ENCODE peak calls at places on chromosomes 3 and 15, in four cellular contexts. U, I, B and L are unnamed samples.

GRCh38 chr3:78728406-78729145 is 1039.2 kb downstream of the ROBO1 start:
- DNase-seq in B (peak), U (no peak), I (peak), L (peak)

GRCh38 chr3:142007710-142008399 is 131.4 kb downstream of the ATP1B3 start:
- DNase-seq in B (no peak), U (no peak), I (no peak), L (no peak)

GRCh38 chr3:156059950-156060501 is 60.4 kb upstream of the KCNAB1 start:
- DNase-seq in I (no peak), B (no peak), U (no peak), L (no peak)

GRCh38 chr3:184642623-184643308 is 69.1 kb downstream of the MAGEF1 start:
- DNase-seq in U (no peak), B (peak), I (no peak), L (no peak)

GRCh38 chr15:50907866-50908208 is 646 bp upstream of the AP4E1 start:
- DNase-seq in B (no peak), I (peak), U (no peak), L (peak)

GRCh38 chr3:34895841-34896240 is 743.5 kb upstream of the ARPP21 start:
- DNase-seq in I (no peak), B (no peak), U (no peak), L (no peak)

GRCh38 chr3:33919312-33919711 is 120.9 kb downstream of the PDCD6IP start:
- DNase-seq in I (no peak), U (no peak), B (no peak), L (no peak)

GRCh38 chr3:140753865-140754754 is 76.2 kb downstream of the TRIM42 start:
- DNase-seq in B (no peak), U (peak), I (no peak), L (no peak)

GRCh38 chr3:179791793-179792192 is 139.0 kb downstream of the USP13 start:
- DNase-seq in U (no peak), B (no peak), I (no peak), L (no peak)

GRCh38 chr3:57974796-57975388 is 33.3 kb upstream of the FLNB start:
- DNase-seq in B (peak), U (peak), I (peak), L (no peak)

GRCh38 chr3:61315874-61316273 is 64.6 kb upstream of the FHIT start:
- DNase-seq in U (peak), I (peak), B (no peak), L (no peak)

GRCh38 chr3:117063910-117064309 is 354.3 kb downstream of the TUSC7 start:
- DNase-seq in I (peak), U (peak), B (no peak), L (no peak)

GRCh38 chr15:41882689-41883483 is 11.0 kb downstream of the SPTBN5 start:
- DNase-seq in B (no peak), I (no peak), U (peak), L (no peak)

GRCh38 chr15:52233405-52233804 is 42.2 kb upstream of the GNB5 start:
- DNase-seq in I (no peak), U (peak), B (no peak), L (no peak)

GRCh38 chr15:35290301-35290721 is 205.2 kb upstream of the NANOGP8 start:
- DNase-seq in B (no peak), U (no peak), I (no peak), L (no peak)

GRCh38 chr15:43887901-43888300 is 61.1 kb downstream of the WDR76 start:
- DNase-seq in I (no peak), B (no peak), U (no peak), L (no peak)

GRCh38 chr15:27668471-27669220 is 430.5 kb downstream of the OCA2 start:
- DNase-seq in B (no peak), U (peak), I (no peak), L (no peak)

GRCh38 chr3:39529551-39529950 is 62.1 kb downstream of the MOBP start:
- DNase-seq in I (no peak), B (no peak), U (no peak), L (no peak)

GRCh38 chr3:150972379-150972985 is at the start of gene CLRN1:
- DNase-seq in I (peak), B (no peak), U (no peak), L (no peak)

GRCh38 chr15:64149424-64150235 is 1.9 kb upstream of the SNX22 start:
- DNase-seq in U (peak), B (peak), I (no peak), L (no peak)

GRCh38 chr15:58497036-58497785 is 65.4 kb downstream of the LIPC start:
- DNase-seq in U (no peak), I (no peak), B (peak), L (no peak)

GRCh38 chr3:191105418-191105817 is 93.6 kb upstream of the OSTN start:
- DNase-seq in B (no peak), I (no peak), U (peak), L (no peak)

GRCh38 chr15:22918056-22918455 is 62.1 kb downstream of the CYFIP1 start:
- DNase-seq in I (peak), U (peak), B (peak), L (no peak)

GRCh38 chr3:17258823-17259436 is 374.2 kb downstream of the PLCL2 start:
- DNase-seq in B (no peak), U (peak), I (peak), L (no peak)

GRCh38 chr3:144754076-144754783 is 782.6 kb downstream of the DIPK2A start:
- DNase-seq in B (no peak), U (no peak), I (no peak), L (no peak)

GRCh38 chr15:60480888-60481287 is 1.9 kb upstream of the ICE2 start:
- DNase-seq in B (no peak), U (no peak), I (no peak), L (no peak)

GRCh38 chr3:138474163-138474562 is 39.7 kb downstream of the ESYT3 start:
- DNase-seq in B (no peak), U (no peak), I (no peak), L (no peak)

GRCh38 chr15:100186366-100186765 is 155.4 kb downstream of the ADAMTS17 start:
- DNase-seq in U (no peak), I (no peak), B (no peak), L (no peak)

GRCh38 chr3:36957862-36958686 is 13.2 kb upstream of the TRANK1 start:
- DNase-seq in U (peak), B (no peak), I (peak), L (no peak)

GRCh38 chr15:78131295-78132021 is at the start of gene CIB2:
- DNase-seq in I (peak), B (peak), U (peak), L (peak)

GRCh38 chr3:104943931-104944330 is 422.8 kb upstream of the ALCAM start:
- DNase-seq in I (no peak), U (no peak), B (no peak), L (no peak)

GRCh38 chr15:55530861-55531313 is 22.9 kb upstream of the DNAAF4 start:
- DNase-seq in U (peak), I (peak), B (no peak), L (peak)

GRCh38 chr15:25684521-25685215 is 178.5 kb downstream of the ATP10A start:
- DNase-seq in U (peak), I (peak), B (peak), L (peak)

GRCh38 chr3:41726891-41727290 is 235.0 kb downstream of the ULK4 start:
- DNase-seq in U (peak), B (no peak), I (peak), L (no peak)

GRCh38 chr15:85010472-85011209 is 29.0 kb downstream of the PDE8A start:
- DNase-seq in B (no peak), I (peak), U (no peak), L (no peak)

GRCh38 chr3:71031914-71032521 is 551.5 kb downstream of the FOXP1 start:
- DNase-seq in I (peak), U (peak), B (no peak), L (no peak)

GRCh38 chr15:26561994-26562730 is 210.7 kb downstream of the GABRB3 start:
- DNase-seq in I (no peak), U (no peak), B (no peak), L (no peak)